ENCODE peak calls at places on chromosomes 5 and 9, in six cellular contexts. A is SK-N-SH, B is K562, I is HCT116, P is HepG2, V is H1. X is an unnamed sample.
A peak's percentile ranks its signal among the peaks of the same experiment; 100 is the strongest.

GRCh38 chr5:65061974-65062353 is 293.2 kb downstream of the CWC27 start:
- DNase-seq in V (no peak), I (no peak), B (no peak), A (no peak), P (no peak), X (no peak)

GRCh38 chr5:136424835-136425694 is 59.7 kb upstream of the TRPC7 start:
- DNase-seq in P (peak; percentile 56), I (peak; percentile 47), B (peak; percentile 79), V (peak; percentile 58), A (peak; percentile 66), X (peak; percentile 25)

GRCh38 chr5:4295663-4296339 is 700.2 kb downstream of the IRX1 start:
- DNase-seq in I (no peak), V (peak; percentile 13), P (no peak), A (peak; percentile 45), B (peak; percentile 21), X (no peak)

GRCh38 chr9:32483343-32483742 is 42.7 kb downstream of the RIGI start:
- DNase-seq in V (no peak), P (no peak), A (no peak), B (no peak), I (no peak), X (no peak)

GRCh38 chr5:76441101-76441500 is 38.0 kb downstream of the IQGAP2 start:
- DNase-seq in I (no peak), A (no peak), B (no peak), V (no peak), P (no peak), X (no peak)

GRCh38 chr5:138391859-138392386 is 39.4 kb downstream of the KDM3B start:
- DNase-seq in A (no peak), B (no peak), P (no peak), V (no peak), I (no peak), X (no peak)

GRCh38 chr5:16884595-16884994 is 51.5 kb downstream of the MYO10 start:
- DNase-seq in A (no peak), I (no peak), V (no peak), B (no peak), P (no peak), X (no peak)

GRCh38 chr5:81971086-81971693 is 633 bp upstream of the ATG10 start:
- DNase-seq in A (peak; percentile 41), B (no peak), P (peak; percentile 3), V (no peak), I (no peak), X (peak; percentile 15)

GRCh38 chr5:121949885-121950284 is 11.9 kb upstream of the SRFBP1 start:
- DNase-seq in P (peak; percentile 34), B (peak; percentile 17), A (peak; percentile 66), V (no peak), I (peak; percentile 29), X (no peak)

GRCh38 chr9:101711330-101711941 is 27.0 kb downstream of the GRIN3A start:
- DNase-seq in I (no peak), B (peak; percentile 42), P (peak; percentile 23), A (peak; percentile 30), V (no peak), X (no peak)

GRCh38 chr9:27499481-27499880 is 24.6 kb upstream of the IFNK start:
- DNase-seq in B (no peak), V (no peak), I (no peak), P (no peak), A (no peak), X (no peak)

GRCh38 chr9:14441976-14442651 is 128.2 kb upstream of the NFIB start:
- DNase-seq in A (no peak), I (peak; percentile 72), V (no peak), P (peak; percentile 69), B (peak; percentile 31), X (no peak)

GRCh38 chr5:159330131-159330530 is at the start of gene IL12B:
- DNase-seq in A (no peak), B (no peak), V (no peak), P (no peak), I (no peak), X (no peak)

GRCh38 chr5:131282235-131282634 is 18.4 kb downstream of the CDC42SE2 start:
- DNase-seq in B (no peak), A (no peak), I (no peak), V (no peak), P (no peak), X (no peak)

GRCh38 chr5:40572947-40573346 is 106.8 kb upstream of the PTGER4 start:
- DNase-seq in I (no peak), A (no peak), P (no peak), B (no peak), V (no peak), X (no peak)

GRCh38 chr5:133895979-133896378 is 72.4 kb downstream of the C5orf15 start:
- DNase-seq in I (no peak), V (no peak), P (no peak), B (no peak), A (no peak), X (no peak)

GRCh38 chr5:145484195-145484594 is 350.9 kb downstream of the PRELID2 start:
- DNase-seq in I (peak; percentile 78), A (no peak), V (no peak), B (no peak), P (no peak), X (no peak)

GRCh38 chr5:125603321-125603720 is 819.9 kb upstream of the GRAMD2B start:
- DNase-seq in A (no peak), I (no peak), V (no peak), P (no peak), B (no peak), X (no peak)

GRCh38 chr5:96751203-96752169 is 56.3 kb downstream of the ERAP1 start:
- DNase-seq in B (no peak), A (no peak), V (no peak), P (no peak), I (no peak), X (no peak)

GRCh38 chr5:91189480-91190332 is 193.4 kb downstream of the ARRDC3 start:
- DNase-seq in I (peak; percentile 28), P (peak; percentile 3), A (no peak), V (no peak), B (no peak), X (no peak)

GRCh38 chr9:16223074-16223871 is 647.2 kb downstream of the BNC2 start:
- DNase-seq in A (no peak), B (no peak), I (no peak), P (no peak), V (no peak), X (no peak)

GRCh38 chr5:69084903-69085302 is 8.9 kb upstream of the SLC30A5 start:
- DNase-seq in I (no peak), P (no peak), A (no peak), B (no peak), V (no peak), X (no peak)

GRCh38 chr5:69079556-69079955 is 14.3 kb upstream of the SLC30A5 start:
- DNase-seq in V (no peak), P (no peak), B (no peak), I (no peak), A (no peak), X (no peak)

GRCh38 chr5:69086206-69086605 is 7.6 kb upstream of the SLC30A5 start:
- DNase-seq in I (no peak), A (no peak), V (no peak), B (no peak), P (no peak), X (no peak)

GRCh38 chr5:69078921-69079537 is 14.8 kb upstream of the SLC30A5 start:
- DNase-seq in A (no peak), V (no peak), B (no peak), P (peak; percentile 24), I (no peak), X (peak; percentile 15)

DNA sequence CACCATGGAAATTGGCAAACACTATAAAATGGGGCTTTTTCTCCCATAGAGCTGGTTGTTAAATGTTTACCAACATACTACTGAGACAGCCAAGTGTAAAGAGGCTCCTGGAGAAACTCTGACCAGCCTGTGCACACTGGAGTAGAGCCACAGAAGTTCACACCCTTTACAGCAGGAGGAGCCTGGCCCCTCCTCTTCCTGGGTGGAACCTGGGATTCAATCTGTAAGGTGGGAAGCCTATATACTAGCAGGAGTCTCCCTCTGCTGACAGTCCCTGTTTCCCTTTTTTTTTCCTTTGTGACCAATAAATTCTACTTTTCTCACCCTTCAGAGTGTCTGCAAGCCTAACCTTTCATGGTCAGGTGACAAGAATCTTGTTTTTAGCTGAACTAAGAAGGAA is 10.4 kb upstream of the SLC30A5 start:
- DNase-seq in A (no peak), I (peak; percentile 47), V (peak; percentile 31), P (peak; percentile 62), B (no peak), X (peak; percentile 10)
- TF ChIP-seq CTCF in A (peak; percentile 18), I (peak; percentile 48), V (no peak), P (peak; percentile 55), B (peak; percentile 59), X (no peak)

DNA sequence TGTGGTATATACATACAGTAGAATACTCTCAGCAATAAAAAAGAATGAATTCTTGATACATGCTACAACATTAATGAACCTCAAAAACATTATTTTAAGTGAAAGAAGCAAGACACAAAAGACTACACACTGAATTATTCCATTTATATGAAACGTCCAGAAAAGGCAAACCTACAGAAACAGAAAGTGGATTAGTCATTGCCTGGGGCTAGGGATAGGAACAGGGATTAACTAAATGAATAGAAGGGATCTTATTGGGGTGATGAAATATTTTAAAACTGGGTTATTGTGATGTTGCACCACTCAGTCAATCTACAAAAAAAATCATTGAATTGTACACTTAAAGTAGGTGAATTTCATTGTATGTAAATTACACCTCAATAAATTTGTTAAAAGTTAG is 326.7 kb downstream of the PIK3R1 start:
- DNase-seq in V (no peak), B (no peak), A (no peak), I (no peak), P (no peak), X (no peak)
- TF ChIP-seq SIN3A in V (no peak), B (no peak), A (no peak), I (no peak), P (no peak), X (no peak)

DNA sequence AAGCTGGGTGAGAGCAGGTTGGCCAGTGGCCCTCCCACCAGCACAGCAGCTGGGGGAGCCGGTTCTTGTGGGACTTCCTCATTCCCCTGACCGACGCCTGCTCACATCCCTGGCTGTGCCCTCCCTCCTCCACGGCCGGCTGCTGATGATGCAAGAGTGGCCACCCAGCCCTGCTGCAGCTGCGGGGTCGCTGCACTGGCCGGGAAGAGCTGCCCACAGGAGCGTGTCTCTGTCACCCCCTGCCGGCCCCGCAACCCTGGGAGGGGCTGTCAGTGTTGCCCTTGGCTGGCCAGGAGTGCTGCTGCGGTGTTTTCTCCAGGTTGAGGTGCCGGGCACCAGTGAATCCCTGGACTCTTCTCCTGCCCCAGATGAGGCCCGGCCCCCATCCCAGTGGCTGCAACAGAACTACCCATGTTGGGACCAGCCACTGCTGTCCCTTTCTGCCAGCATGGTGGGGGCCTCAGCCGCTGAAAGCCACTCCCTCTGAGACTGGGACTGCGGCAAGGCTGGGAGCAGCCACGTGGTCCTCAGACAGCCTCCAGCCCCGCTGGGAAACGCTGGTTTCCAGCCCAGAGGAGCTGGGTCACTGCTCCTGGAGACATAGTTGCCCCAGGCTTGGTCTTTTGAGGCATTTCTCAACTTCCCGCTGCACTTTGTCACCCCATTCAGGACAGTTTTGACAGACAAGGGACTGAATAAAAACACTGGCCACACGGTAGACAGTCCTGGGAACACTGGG is 739 bp downstream of the CARD9 start:
- DNase-seq in B (peak; percentile 71), V (no peak), I (no peak), A (peak; percentile 84), P (peak; percentile 74), X (no peak)
- TF ChIP-seq CTCF in B (peak; percentile 73), V (no peak), I (no peak), A (peak; percentile 21), P (peak; percentile 92), X (no peak)

DNA sequence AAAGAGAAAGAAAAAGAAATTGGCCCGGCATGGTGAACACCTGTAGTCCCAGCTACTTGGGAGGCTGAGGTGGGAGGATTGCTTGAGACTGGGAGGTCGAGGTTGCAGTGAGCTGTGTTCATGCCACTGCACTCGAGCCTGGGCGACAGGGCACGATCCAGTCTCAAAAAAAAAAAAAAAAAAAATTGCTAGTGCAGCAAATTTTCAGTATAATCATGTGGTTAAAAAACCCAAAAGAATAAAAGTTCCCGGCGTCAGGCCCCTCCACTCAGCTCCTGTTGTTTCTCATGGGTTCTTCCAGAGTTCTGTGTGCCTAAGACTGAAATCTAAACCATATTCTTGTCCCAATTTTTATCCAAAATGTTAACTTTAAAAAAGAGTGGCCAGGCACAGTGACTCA is 49.1 kb downstream of the WNK2 start:
- DNase-seq in V (no peak), B (no peak), A (no peak), I (no peak), P (no peak), X (no peak)
- TF ChIP-seq SIN3A in V (no peak), B (no peak), A (no peak), I (no peak), P (no peak), X (no peak)